ENCODE peak calls at places on chromosomes 13 and 19, in four cellular contexts. Z is heart right ventricle, T is breast epithelium, O is right atrium auricular region. S is an unnamed sample. For H3K9me3, the result is how much of the 10 kb centered on the place peaks cover.

GRCh38 chr13:38417241-38417640 is 67.6 kb downstream of the UFM1 start:
- DNase-seq in Z (no peak), O (no peak), T (no peak), S (no peak)

GRCh38 chr19:34213283-34213682 is 41.0 kb downstream of the LSM14A start:
- DNase-seq in O (no peak), T (no peak), Z (no peak), S (no peak)

GRCh38 chr13:41554626-41555386 is 97.5 kb downstream of the RGCC start:
- DNase-seq in T (no peak), Z (no peak), O (no peak), S (no peak)

GRCh38 chr19:39498262-39499081 is at the start of gene DLL3:
- DNase-seq in Z (no peak), T (no peak), O (no peak), S (no peak)

GRCh38 chr19:18603255-18603957 is 3.2 kb downstream of the CRLF1 start:
- DNase-seq in T (no peak), O (no peak), Z (no peak), S (no peak)

GRCh38 chr19:23801798-23802197 is 43.1 kb upstream of the ZNF681 start:
- DNase-seq in O (no peak), T (no peak), Z (no peak), S (no peak)

GRCh38 chr13:114005206-114005720 is 31.4 kb upstream of the C13orf46 start:
- DNase-seq in Z (no peak), T (no peak), O (no peak), S (no peak)

GRCh38 chr13:21837841-21838551 is 167.1 kb downstream of the FGF9 start:
- DNase-seq in Z (no peak), T (no peak), O (no peak), S (no peak)

GRCh38 chr13:39516140-39516539 is 86.9 kb downstream of the LHFPL6 start:
- DNase-seq in T (peak), Z (peak), O (no peak), S (no peak)

GRCh38 chr13:70893832-70894231 is 785.6 kb upstream of the KLHL1 start:
- DNase-seq in Z (no peak), T (no peak), O (no peak), S (no peak)

GRCh38 chr13:47256618-47257017 is 359.8 kb upstream of the HTR2A start:
- DNase-seq in Z (no peak), O (no peak), T (no peak), S (peak)

DNA sequence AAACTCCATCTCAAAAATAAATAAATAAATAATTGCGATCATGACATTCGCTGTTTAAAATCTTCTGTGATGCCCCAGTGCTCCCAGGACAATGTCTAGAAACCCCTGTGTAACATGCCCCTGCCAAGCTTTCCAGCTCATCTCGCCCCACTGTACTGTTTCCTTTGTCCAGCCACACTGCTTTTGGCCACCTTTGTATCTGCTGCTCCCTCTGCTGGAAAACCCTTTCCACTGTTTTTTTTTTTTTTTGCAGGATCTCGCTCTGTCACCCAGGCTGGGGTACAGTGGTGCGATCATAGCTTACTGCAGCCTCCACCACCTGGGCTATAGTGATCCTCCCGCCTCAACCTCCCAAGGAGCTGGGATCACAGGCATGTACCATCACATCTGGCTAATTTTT is 7.5 kb downstream of the PLAUR start:
- DNase-seq in O (no peak), Z (no peak), T (no peak), S (no peak)
- TF ChIP-seq CTCF in O (no peak), Z (peak), T (no peak), S (peak)

DNA sequence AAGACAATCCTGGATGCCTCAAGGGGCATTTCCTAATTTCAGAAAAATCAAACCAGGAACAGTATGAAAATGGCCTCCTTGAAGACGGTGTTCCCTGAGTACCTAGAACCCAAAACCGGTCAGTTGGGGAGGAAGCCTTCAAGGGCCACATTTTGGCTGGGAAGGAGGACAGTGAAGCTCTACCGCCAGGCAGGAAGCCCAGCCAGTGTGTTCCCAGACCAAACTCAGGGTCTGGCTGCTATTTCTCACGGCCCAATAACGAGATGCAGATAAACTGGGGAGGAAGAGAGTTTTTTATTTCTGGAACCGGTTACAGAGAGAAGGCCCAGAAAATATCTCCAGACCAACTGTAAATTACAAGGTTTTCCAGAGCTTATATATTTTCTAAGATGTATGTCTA is 24.3 kb upstream of the CEACAM21 start:
- DNase-seq in T (no peak), O (no peak), Z (no peak), S (no peak)
- H3K27ac ChIP-seq in T (peak), O (no peak), Z (peak), S (no peak)

DNA sequence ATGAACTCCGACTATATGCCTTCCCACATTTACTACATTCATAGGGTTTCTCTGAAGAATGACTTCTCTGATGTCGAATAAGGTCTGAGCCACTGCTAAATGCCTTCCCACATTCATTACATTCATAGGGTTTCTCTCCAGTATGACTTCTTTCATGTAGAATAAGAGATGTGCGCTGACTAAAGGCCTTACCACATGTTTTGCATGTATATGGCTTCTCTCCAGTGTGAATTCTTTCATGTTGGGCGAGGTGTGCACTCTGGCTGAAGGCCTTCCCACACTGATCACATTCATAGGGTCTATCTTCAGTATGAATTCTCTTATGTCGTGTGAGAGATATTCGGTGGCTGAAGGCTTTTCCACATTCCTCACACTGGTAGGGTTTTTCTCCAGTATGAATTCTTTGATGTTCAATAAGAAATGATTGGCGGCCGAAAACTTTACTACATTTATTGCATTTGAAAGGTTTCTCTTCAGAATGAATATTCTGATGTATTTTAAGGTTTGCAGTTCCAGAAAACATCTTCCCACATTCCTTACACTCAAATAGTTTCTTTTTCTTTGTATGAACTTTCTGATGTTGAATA is 35.8 kb downstream of the ZNF667 start:
- DNase-seq in T (no peak), O (no peak), Z (no peak), S (no peak)
- H3K9me3 ChIP-seq in T (half or more), O (under half), Z (half or more), S (under half)

GRCh38 chr19:1987197-1988187 is 28.0 kb downstream of the BTBD2 start:
- DNase-seq in T (no peak), O (no peak), Z (no peak), S (no peak)
- TF ChIP-seq CTCF in T (no peak), O (no peak), Z (no peak), S (no peak)

DNA sequence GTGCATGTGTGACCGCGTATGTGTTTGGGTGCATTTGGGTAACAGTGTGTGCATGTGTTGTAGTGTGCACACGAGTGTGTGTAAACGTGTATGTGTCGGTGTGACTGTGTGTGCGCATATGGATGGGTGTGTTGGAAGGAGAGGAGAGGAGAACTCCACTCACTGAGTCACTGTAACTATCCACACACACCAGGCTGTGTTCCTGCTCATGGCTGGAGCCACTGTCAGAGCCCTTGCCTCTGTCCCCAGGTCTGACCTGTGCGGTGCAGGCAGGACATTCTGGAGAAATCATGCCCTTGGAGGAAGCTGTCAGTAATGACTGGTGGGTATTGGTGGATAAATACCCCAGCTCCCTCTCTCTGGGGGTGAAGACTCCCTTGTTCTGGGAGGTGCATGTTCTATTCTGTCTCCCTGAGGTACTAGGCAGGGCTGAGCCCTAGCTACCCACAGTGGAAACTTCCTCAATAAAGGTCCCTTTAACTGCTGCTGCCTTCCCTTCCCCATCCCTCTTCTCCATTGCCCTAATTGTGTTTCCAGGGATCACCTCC is 48.4 kb downstream of the CYP4F22 start:
- DNase-seq in T (no peak), Z (no peak), O (no peak), S (no peak)
- H3K27ac ChIP-seq in T (no peak), Z (no peak), O (no peak), S (no peak)

S was measured in AG04450.